ENCODE peak calls at places on chromosomes 11 and 22, in four cellular contexts. J is DMS79; P is activated T-cell treated with anti-CD3 and anti-CD28 coated beads, Interleukin-2, amount 50 U/mL, for 24 hours; K is stimulated activated CD8-positive, alpha-beta memory T cell treated with anti-CD3 and anti-CD28 coated beads, Interleukin-4, amount 100 ng/mL, for 1 hour. E is an unnamed sample.

GRCh38 chr11:73170140-73170539 is 28.0 kb upstream of the FCHSD2 start:
- DNase-seq in J (no peak), P (no peak), K (no peak), E (no peak)

GRCh38 chr11:9138133-9138453 is 46.7 kb upstream of the SCUBE2 start:
- DNase-seq in J (peak; percentile 81), P (no peak), K (no peak), E (no peak)

GRCh38 chr11:102603091-102603490 is 22.0 kb downstream of the MMP20 start:
- DNase-seq in J (no peak), P (no peak), K (no peak), E (no peak)

GRCh38 chr11:2175659-2176058 is 4.0 kb upstream of the TH start:
- DNase-seq in J (no peak), P (no peak), K (no peak), E (no peak)

GRCh38 chr11:69449320-69450063 is 32.0 kb upstream of the LINC01488 start:
- DNase-seq in J (no peak), P (no peak), K (no peak), E (no peak)

GRCh38 chr11:44629732-44630345 is 64.4 kb downstream of the CD82 start:
- DNase-seq in J (no peak), P (no peak), K (no peak), E (peak; percentile 6)

GRCh38 chr22:41857160-41857859 is 24.4 kb downstream of the SREBF2 start:
- DNase-seq in J (peak; percentile 23), P (peak; percentile 68), K (peak; percentile 37), E (peak; percentile 89)

GRCh38 chr11:110712643-110713468 is 619 bp upstream of the ARHGAP20 start:
- DNase-seq in J (peak; percentile 82), P (no peak), K (no peak), E (no peak)

GRCh38 chr11:58165504-58166106 is 23.3 kb upstream of the OR9Q2 start:
- DNase-seq in J (no peak), P (no peak), K (no peak), E (no peak)

GRCh38 chr11:115042002-115042401 is 363.7 kb downstream of the NXPE2 start:
- DNase-seq in J (no peak), P (no peak), K (no peak), E (no peak)

GRCh38 chr11:74332272-74332671 is 20.8 kb upstream of the P4HA3 start:
- DNase-seq in J (no peak), P (no peak), K (no peak), E (no peak)

GRCh38 chr11:86183694-86184093 is 60.9 kb upstream of the EED start:
- DNase-seq in J (no peak), P (peak; percentile 52), K (no peak), E (peak; percentile 76)

GRCh38 chr11:109864834-109865557 is 228.2 kb upstream of the ZC3H12C start:
- DNase-seq in J (no peak), P (no peak), K (no peak), E (no peak)

GRCh38 chr11:130634186-130634585 is 185.7 kb downstream of the ADAMTS15 start:
- DNase-seq in J (no peak), P (no peak), K (no peak), E (no peak)

GRCh38 chr11:105466582-105467228 is 143.2 kb upstream of the GRIA4 start:
- DNase-seq in J (no peak), P (no peak), K (no peak), E (no peak)

GRCh38 chr11:125959931-125960330 is 14.1 kb downstream of the VSIG10L2 start:
- DNase-seq in J (no peak), P (no peak), K (no peak), E (no peak)

GRCh38 chr11:64531422-64531821 is 59.6 kb upstream of the SLC22A12 start:
- DNase-seq in J (no peak), P (no peak), K (no peak), E (no peak)

GRCh38 chr11:108871152-108871551 is 206.3 kb downstream of the DDX10 start:
- DNase-seq in J (no peak), P (no peak), K (no peak), E (no peak)

GRCh38 chr11:46618789-46619188 is 1.4 kb downstream of the ATG13 start:
- DNase-seq in J (no peak), P (no peak), K (no peak), E (no peak)

GRCh38 chr11:72141066-72141465 is 5.5 kb downstream of the FOLR3 start:
- DNase-seq in J (no peak), P (no peak), K (no peak), E (no peak)

GRCh38 chr22:48980918-48981317 is 846.8 kb downstream of the BRD1 start:
- DNase-seq in J (no peak), P (no peak), K (no peak), E (no peak)